ENCODE peak calls at places on chromosomes 11 and 22, in five cellular contexts. T is iris pigment epithelial cell, I is immature natural killer cell, D is B cell, C is foreskin keratinocyte. R is an unnamed sample.

GRCh38 chr11:124482362-124483147 is 37.1 kb upstream of the OR8B8 start:
- DNase-seq in T (peak), I (no peak), D (no peak), C (peak), R (peak)

GRCh38 chr11:80702264-80702663 is 1261.4 kb upstream of the TENM4 start:
- DNase-seq in T (no peak), I (no peak), D (no peak), C (peak), R (no peak)

GRCh38 chr22:50303848-50304527 is 3.5 kb downstream of the PLXNB2 start:
- DNase-seq in T (no peak), I (no peak), D (peak), C (peak), R (peak)

GRCh38 chr11:87290304-87290922 is 252.7 kb downstream of the TMEM135 start:
- DNase-seq in T (peak), I (peak), D (peak), C (no peak), R (peak)

GRCh38 chr11:21565283-21565682 is 627.6 kb upstream of the ANO5 start:
- DNase-seq in T (no peak), I (no peak), D (no peak), C (no peak), R (no peak)

GRCh38 chr22:20495861-20496681 is 476 bp upstream of the KLHL22 start:
- DNase-seq in T (peak), I (peak), D (peak), C (peak), R (peak)

GRCh38 chr22:43429426-43429825 is 17.6 kb downstream of the MPPED1 start:
- DNase-seq in T (no peak), I (no peak), D (no peak), C (no peak), R (no peak)

GRCh38 chr11:1298695-1299492 is 10.5 kb downstream of the TOLLIP start:
- DNase-seq in T (peak), I (no peak), D (no peak), C (peak), R (peak)

GRCh38 chr11:11027271-11027670 is 169.4 kb upstream of the ZBED5 start:
- DNase-seq in T (peak), I (no peak), D (no peak), C (peak), R (no peak)

GRCh38 chr11:76436020-76436419 is 8.8 kb upstream of the EMSY start:
- DNase-seq in T (peak), I (no peak), D (no peak), C (no peak), R (no peak)

GRCh38 chr11:46121724-46122477 is 647 bp upstream of the PHF21A start:
- DNase-seq in T (peak), I (peak), D (peak), C (peak), R (peak)

GRCh38 chr11:69429716-69430491 is 51.6 kb upstream of the LINC01488 start:
- DNase-seq in T (no peak), I (no peak), D (no peak), C (no peak), R (no peak)

GRCh38 chr11:103420593-103420992 is 311.4 kb downstream of the DYNC2H1 start:
- DNase-seq in T (peak), I (no peak), D (no peak), C (peak), R (no peak)

GRCh38 chr11:3808846-3809623 is 675 bp downstream of the PGAP2 start:
- DNase-seq in T (peak), I (peak), D (peak), C (peak), R (peak)

GRCh38 chr22:25019427-25020184 is 67.1 kb downstream of the KIAA1671 start:
- DNase-seq in T (no peak), I (no peak), D (no peak), C (no peak), R (no peak)

GRCh38 chr22:26172389-26172990 is 3.2 kb downstream of the SEZ6L start:
- DNase-seq in T (peak), I (no peak), D (peak), C (no peak), R (peak)

GRCh38 chr11:17989306-17989705 is 23.5 kb downstream of the SERGEF start:
- DNase-seq in T (no peak), I (no peak), D (no peak), C (no peak), R (no peak)

GRCh38 chr11:90784241-90784814 is 561.5 kb upstream of the CHORDC1 start:
- DNase-seq in T (no peak), I (no peak), D (no peak), C (no peak), R (no peak)

R was measured in A673.